ENCODE peak calls at places on chromosome 4, in nine cellular contexts. C is body of pancreas, U is upper lobe of left lung, E is IMR-90, D is ovary, S is breast epithelium, K is A549, O is spleen, N is HCT116. I is an unnamed sample. For H3K4me1, the result is how much of the 10 kb centered on the place peaks cover.

GRCh38 chr4:94678896-94679295 is 78.9 kb upstream of the BMPR1B start:
- DNase-seq in K (no peak), N (no peak), E (peak), O (no peak), U (no peak), S (no peak), D (no peak), C (no peak), I (no peak)

GRCh38 chr4:165680821-165681220 is 192.2 kb upstream of the TLL1 start:
- DNase-seq in N (no peak), D (no peak), K (no peak), C (no peak), S (no peak), E (no peak), O (no peak), U (no peak), I (no peak)

GRCh38 chr4:39933689-39934590 is 43.8 kb downstream of the PDS5A start:
- DNase-seq in D (no peak), E (peak), N (no peak), C (no peak), S (no peak), O (no peak), U (no peak), K (no peak), I (no peak)

GRCh38 chr4:139934786-139935330 is 219.1 kb downstream of the MAML3 start:
- DNase-seq in O (no peak), E (no peak), S (no peak), U (no peak), N (no peak), D (no peak), K (no peak), C (no peak), I (no peak)

GRCh38 chr4:56674984-56675383 is 6.1 kb downstream of the HOPX start:
- DNase-seq in U (no peak), E (no peak), N (no peak), O (no peak), D (no peak), K (no peak), S (no peak), C (no peak), I (no peak)

GRCh38 chr4:41991916-41992767 is 1.8 kb downstream of the SLC30A9 start:
- DNase-seq in U (no peak), O (no peak), S (no peak), E (peak), C (no peak), N (no peak), K (peak), D (no peak), I (no peak)

GRCh38 chr4:181770971-181771370 is 472.2 kb upstream of the TENM3 start:
- DNase-seq in U (no peak), E (peak), D (no peak), O (no peak), S (no peak), K (no peak), C (no peak), N (no peak), I (no peak)

GRCh38 chr4:15654556-15655222 is 468 bp downstream of the FBXL5 start:
- DNase-seq in U (peak), O (peak), E (peak), N (no peak), C (peak), D (peak), K (peak), S (peak), I (no peak)

GRCh38 chr4:12692815-12693214 is 791.3 kb downstream of the RAB28 start:
- DNase-seq in D (no peak), K (no peak), O (no peak), S (no peak), C (no peak), U (no peak), E (no peak), N (no peak), I (no peak)

GRCh38 chr4:3235581-3235980 is 13.4 kb upstream of the MSANTD1 start:
- DNase-seq in S (no peak), U (no peak), N (no peak), D (no peak), O (no peak), E (no peak), C (no peak), K (no peak), I (no peak)

GRCh38 chr4:82005153-82005552 is 368.6 kb downstream of the HNRNPD start:
- DNase-seq in U (no peak), E (no peak), C (no peak), S (no peak), O (no peak), N (no peak), D (no peak), K (no peak), I (no peak)

GRCh38 chr4:123104275-123104674 is 181.9 kb upstream of the NUDT6 start:
- DNase-seq in U (no peak), C (no peak), E (peak), S (no peak), O (no peak), K (no peak), D (no peak), N (no peak), I (no peak)

GRCh38 chr4:3207531-3208037 is 41.4 kb upstream of the MSANTD1 start:
- DNase-seq in C (no peak), N (no peak), O (no peak), S (no peak), E (peak), K (no peak), D (no peak), U (no peak), I (no peak)

GRCh38 chr4:10093801-10094552 is 22.6 kb downstream of the WDR1 start:
- DNase-seq in C (no peak), N (no peak), O (no peak), E (peak), K (no peak), U (peak), S (peak), D (no peak), I (no peak)

GRCh38 chr4:152299553-152299952 is 236.3 kb downstream of the FBXW7 start:
- DNase-seq in U (no peak), C (no peak), O (no peak), S (no peak), E (no peak), K (no peak), D (no peak), N (no peak), I (no peak)

GRCh38 chr4:168496834-168497233 is at the start of gene PALLD:
- DNase-seq in D (no peak), E (peak), K (no peak), O (no peak), N (no peak), S (no peak), U (no peak), C (no peak), I (no peak)

GRCh38 chr4:87938746-87939145 is 36.8 kb upstream of the SPP1 start:
- DNase-seq in C (no peak), E (no peak), S (no peak), U (no peak), K (no peak), D (no peak), N (no peak), O (no peak), I (no peak)

GRCh38 chr4:24734511-24734910 is 60.9 kb upstream of the SOD3 start:
- DNase-seq in U (no peak), O (no peak), E (peak), K (no peak), S (no peak), D (no peak), C (no peak), N (no peak), I (no peak)

GRCh38 chr4:44446801-44447562 is 1.6 kb downstream of the KCTD8 start:
- DNase-seq in O (peak), U (no peak), K (no peak), N (no peak), S (no peak), C (peak), D (peak), E (no peak), I (no peak)

GRCh38 chr4:1960170-1960825 is 48.5 kb downstream of the NELFA start:
- DNase-seq in D (no peak), U (no peak), K (no peak), S (no peak), N (no peak), E (peak), C (no peak), O (no peak), I (no peak)

GRCh38 chr4:113057891-113058290 is 8.4 kb downstream of the ANK2 start:
- DNase-seq in E (no peak), U (no peak), D (no peak), S (no peak), O (no peak), K (no peak), N (peak), C (no peak), I (no peak)

GRCh38 chr4:136670265-136670664 is 862.0 kb downstream of the PCDH18 start:
- DNase-seq in N (no peak), S (no peak), O (no peak), C (no peak), U (no peak), D (no peak), K (no peak), E (no peak), I (no peak)

GRCh38 chr4:20219526-20219925 is 32.2 kb upstream of the SLIT2 start:
- DNase-seq in E (no peak), C (no peak), K (no peak), S (no peak), U (no peak), N (no peak), O (no peak), D (no peak), I (no peak)

GRCh38 chr4:139823746-139824145 is 158.1 kb downstream of the MGST2 start:
- DNase-seq in E (no peak), O (no peak), N (no peak), K (no peak), C (no peak), U (no peak), S (no peak), D (no peak), I (no peak)

GRCh38 chr4:38318737-38319455 is 345.1 kb upstream of the KLF3 start:
- DNase-seq in D (peak), C (peak), U (peak), S (peak), O (peak), K (peak), E (peak), N (peak), I (peak)
- TF ChIP-seq POLR2A in D (no peak), C (peak), U (no peak), S (no peak), O (no peak), K (no peak), E (no peak), N (peak), I (peak)

GRCh38 chr4:183186803-183187202 is 87.7 kb downstream of the WWC2 start:
- DNase-seq in S (no peak), D (no peak), U (no peak), E (no peak), N (no peak), C (no peak), O (no peak), K (no peak), I (no peak)
- H3K4me1 ChIP-seq in S (under half), D (under half), U (under half), E (under half), N (under half), C (under half), O (under half), K (under half), I (under half)

GRCh38 chr4:4880492-4880891 is 21.0 kb downstream of the MSX1 start:
- DNase-seq in E (no peak), S (no peak), U (no peak), C (no peak), O (no peak), D (no peak), K (no peak), N (no peak), I (no peak)
- TF ChIP-seq CTCF in E (peak), S (no peak), U (no peak), C (peak), O (peak), D (no peak), K (peak), N (peak), I (no peak)

GRCh38 chr4:8220661-8221446 is 21.8 kb downstream of the SH3TC1 start:
- DNase-seq in N (no peak), K (no peak), S (no peak), C (no peak), O (no peak), D (no peak), E (no peak), U (no peak), I (no peak)

GRCh38 chr4:8218371-8219050 is 19.4 kb downstream of the SH3TC1 start:
- DNase-seq in D (no peak), N (no peak), S (no peak), U (no peak), K (no peak), O (no peak), C (no peak), E (no peak), I (no peak)

GRCh38 chr4:8217246-8217511 is 18.1 kb downstream of the SH3TC1 start:
- DNase-seq in N (no peak), D (no peak), U (no peak), O (no peak), K (no peak), S (no peak), E (no peak), C (no peak), I (no peak)

GRCh38 chr4:8217871-8218270 is 18.8 kb downstream of the SH3TC1 start:
- DNase-seq in O (no peak), S (no peak), U (no peak), E (no peak), D (no peak), K (no peak), C (no peak), N (no peak), I (no peak)

GRCh38 chr4:8219236-8219635 is 20.1 kb downstream of the SH3TC1 start:
- DNase-seq in N (no peak), E (no peak), U (no peak), C (no peak), O (no peak), K (no peak), S (no peak), D (no peak), I (no peak)
- TF ChIP-seq POLR2A in N (no peak), E (no peak), U (no peak), C (no peak), O (no peak), K (no peak), S (no peak), D (no peak), I (no peak)

I was measured in tibial nerve.